ENCODE peak calls at places on chromosomes 1 and 21, in six cellular contexts. M, S, U, P, F and Z are unnamed samples.

GRCh38 chr1:182206628-182207239 is 145.2 kb upstream of the ZNF648 start:
- DNase-seq in M (no peak), U (no peak), P (no peak), F (no peak), S (no peak), Z (no peak)

GRCh38 chr1:10728595-10729410 is 67.6 kb downstream of the CASZ1 start:
- DNase-seq in M (no peak), F (no peak), U (no peak), S (no peak), P (no peak), Z (no peak)

GRCh38 chr21:39153842-39154241 is 29.4 kb downstream of the PSMG1 start:
- DNase-seq in P (no peak), F (no peak), U (no peak), S (no peak), M (no peak), Z (no peak)

GRCh38 chr1:33338495-33339211 is 17.8 kb upstream of the A3GALT2 start:
- DNase-seq in M (no peak), S (no peak), U (no peak), F (no peak), P (no peak), Z (no peak)

GRCh38 chr1:24381256-24381655 is 32.3 kb downstream of the STPG1 start:
- DNase-seq in S (no peak), F (no peak), U (no peak), P (no peak), M (no peak), Z (no peak)

GRCh38 chr1:157004771-157005170 is 40.8 kb downstream of the ARHGEF11 start:
- DNase-seq in M (no peak), S (no peak), P (no peak), F (no peak), U (no peak), Z (no peak)

GRCh38 chr1:157363660-157364140 is 188.6 kb downstream of the FCRL5 start:
- DNase-seq in U (no peak), M (no peak), S (no peak), F (peak), P (peak), Z (no peak)

GRCh38 chr21:46304955-46305354 is 18.7 kb downstream of the C21orf58 start:
- DNase-seq in S (no peak), U (no peak), F (no peak), M (no peak), P (no peak), Z (no peak)

GRCh38 chr1:214044438-214045214 is 56.9 kb downstream of the PROX1 start:
- DNase-seq in F (no peak), P (no peak), S (no peak), M (no peak), U (no peak), Z (no peak)

GRCh38 chr1:109807822-109808680 is 44.3 kb upstream of the EPS8L3 start:
- DNase-seq in S (no peak), P (no peak), M (no peak), U (no peak), F (no peak), Z (no peak)